ENCODE peak calls at places on chromosomes 5 and 9, in nine cellular contexts. G is NCI-H345; E is HepG2; D is B cell; V is H7; N is EL; R is central memory CD4-positive, alpha-beta T cell; S is DMS153; Y is iPS DF 19.7. C is an unnamed sample.

GRCh38 chr9:130579738-130580463 is 524 bp downstream of the FUBP3 start:
- DNase-seq in D (no peak), E (no peak), V (no peak), S (no peak), Y (no peak), G (no peak), N (peak), R (no peak), C (no peak)

GRCh38 chr9:130042931-130043653 is at the start of gene FNBP1:
- DNase-seq in R (peak), G (peak), V (peak), Y (peak), D (peak), S (peak), N (peak), E (peak), C (peak)

GRCh38 chr5:178104492-178104891 is 8.8 kb upstream of the N4BP3 start:
- DNase-seq in Y (no peak), N (no peak), V (no peak), E (no peak), S (no peak), R (no peak), D (no peak), G (peak), C (no peak)

GRCh38 chr5:22965960-22966359 is 112.8 kb upstream of the CDH12 start:
- DNase-seq in V (no peak), Y (no peak), D (peak), G (no peak), E (no peak), S (no peak), R (no peak), N (no peak), C (no peak)

GRCh38 chr9:129383005-129383414 is 204.9 kb upstream of the IER5L start:
- DNase-seq in S (peak), Y (no peak), D (no peak), R (no peak), V (peak), G (peak), E (no peak), N (no peak), C (no peak)

GRCh38 chr5:151958111-151958510 is 33.5 kb upstream of the GLRA1 start:
- DNase-seq in Y (no peak), R (no peak), V (no peak), S (no peak), D (no peak), G (no peak), N (no peak), E (no peak), C (no peak)

GRCh38 chr5:175252234-175252805 is 191.7 kb downstream of the DRD1 start:
- DNase-seq in S (no peak), V (no peak), R (no peak), D (no peak), Y (no peak), E (no peak), N (peak), G (no peak), C (no peak)

GRCh38 chr9:129458663-129459549 is 162.0 kb downstream of the C9orf50 start:
- DNase-seq in R (no peak), N (no peak), V (peak), S (no peak), Y (no peak), G (no peak), D (peak), E (no peak), C (no peak)

GRCh38 chr5:546376-546908 is 22.2 kb upstream of the SLC9A3 start:
- DNase-seq in G (no peak), D (no peak), S (no peak), E (no peak), N (no peak), Y (no peak), V (no peak), R (no peak), C (no peak)

GRCh38 chr5:145775411-145775810 is 59.7 kb downstream of the PRELID2 start:
- DNase-seq in Y (no peak), G (no peak), V (no peak), S (no peak), N (peak), D (no peak), R (no peak), E (peak), C (no peak)

GRCh38 chr9:97874617-97875016 is 21.6 kb downstream of the FOXE1 start:
- DNase-seq in S (no peak), V (no peak), D (no peak), N (no peak), R (no peak), E (no peak), G (no peak), Y (no peak), C (no peak)

GRCh38 chr5:150489358-150490295 is 18.3 kb upstream of the NDST1 start:
- DNase-seq in V (peak), R (no peak), Y (no peak), N (peak), S (no peak), G (no peak), D (peak), E (no peak), C (no peak)

GRCh38 chr5:162128117-162128516 is 60.5 kb downstream of the GABRG2 start:
- DNase-seq in G (no peak), S (no peak), Y (peak), R (no peak), N (no peak), E (no peak), V (peak), D (no peak), C (peak)

GRCh38 chr5:84218546-84218945 is 166.1 kb downstream of the EDIL3 start:
- DNase-seq in G (no peak), E (no peak), R (no peak), Y (no peak), N (peak), D (no peak), S (no peak), V (no peak), C (no peak)

GRCh38 chr5:14450055-14450524 is 131.5 kb upstream of the OTULINL start:
- DNase-seq in N (peak), Y (no peak), E (no peak), G (no peak), S (no peak), D (no peak), V (no peak), R (no peak), C (no peak)

GRCh38 chr9:84481819-84482218 is 141.3 kb upstream of the SLC28A3 start:
- DNase-seq in E (no peak), Y (no peak), N (no peak), R (no peak), S (no peak), G (no peak), D (no peak), V (no peak), C (no peak)

GRCh38 chr9:2159521-2160417 is 144.6 kb downstream of the SMARCA2 start:
- DNase-seq in N (peak), V (no peak), Y (no peak), D (no peak), R (no peak), G (no peak), E (no peak), S (no peak), C (no peak)

GRCh38 chr5:41193462-41194166 is 19.7 kb downstream of the C6 start:
- DNase-seq in G (no peak), E (peak), N (peak), D (no peak), S (peak), V (no peak), R (no peak), Y (no peak), C (no peak)

GRCh38 chr5:76545184-76545583 is 78.0 kb downstream of the F2RL2 start:
- DNase-seq in D (no peak), Y (no peak), N (no peak), V (no peak), G (no peak), E (no peak), S (no peak), R (no peak), C (no peak)

GRCh38 chr5:80142996-80143395 is 107.8 kb downstream of the THBS4 start:
- DNase-seq in G (no peak), E (no peak), R (no peak), S (no peak), N (no peak), D (no peak), V (no peak), Y (no peak), C (no peak)

GRCh38 chr5:40680741-40681350 is 1.1 kb downstream of the PTGER4 start:
- DNase-seq in E (no peak), R (peak), V (peak), S (no peak), G (no peak), N (no peak), Y (no peak), D (peak), C (no peak)

C was measured in H1.